ENCODE peak calls at places on chromosomes 12 and 14, in four cellular contexts. Z is fibroblast of lung, N is aorta, Q is Kasumi-1. E is an unnamed sample.

GRCh38 chr14:70873627-70874026 is 33.6 kb upstream of the PCNX1 start:
- DNase-seq in Z (no peak), N (no peak), Q (peak; percentile 53), E (no peak)

GRCh38 chr12:46770501-46771183 is 55.2 kb downstream of the SLC38A4 start:
- DNase-seq in Z (peak; percentile 74), N (no peak), Q (no peak), E (peak; percentile 59)

GRCh38 chr12:46933947-46934346 is 108.2 kb upstream of the SLC38A4 start:
- DNase-seq in Z (peak; percentile 83), N (no peak), Q (peak; percentile 53), E (peak; percentile 77)

GRCh38 chr12:97943359-97943758 is 480.8 kb downstream of the RMST start:
- DNase-seq in Z (peak; percentile 28), N (no peak), Q (no peak), E (no peak)

GRCh38 chr12:85466906-85467305 is 186.9 kb downstream of the ALX1 start:
- DNase-seq in Z (peak; percentile 31), N (no peak), Q (no peak), E (peak; percentile 3)

GRCh38 chr12:52975820-52976573 is 27.1 kb downstream of the KRT18 start:
- DNase-seq in Z (peak; percentile 22), N (no peak), Q (no peak), E (peak; percentile 27)

GRCh38 chr12:38417101-38417500 is 100.5 kb downstream of the ALG10B start:
- DNase-seq in Z (no peak), N (no peak), Q (no peak), E (no peak)

GRCh38 chr14:100658514-100658886 is 68.2 kb upstream of the DLK1 start:
- DNase-seq in Z (no peak), N (no peak), Q (no peak), E (no peak)

GRCh38 chr14:88856786-88857366 is 32.4 kb downstream of the TTC8 start:
- DNase-seq in Z (no peak), N (no peak), Q (no peak), E (peak; percentile 72)

GRCh38 chr12:55742719-55743130 is at the start of gene GDF11:
- DNase-seq in Z (peak; percentile 73), N (peak; percentile 93), Q (peak; percentile 62), E (peak; percentile 74)

GRCh38 chr12:110639336-110640178 is 25.6 kb downstream of the TCTN1 start:
- DNase-seq in Z (peak; percentile 79), N (no peak), Q (no peak), E (peak; percentile 86)

GRCh38 chr14:64706552-64707193 is 2.4 kb downstream of the PLEKHG3 start:
- DNase-seq in Z (no peak), N (peak; percentile 67), Q (no peak), E (no peak)

GRCh38 chr12:103571286-103571685 is 15.8 kb upstream of the STAB2 start:
- DNase-seq in Z (no peak), N (no peak), Q (no peak), E (no peak)

GRCh38 chr14:100584056-100585031 is 2.9 kb downstream of the BEGAIN start:
- DNase-seq in Z (no peak), N (peak; percentile 44), Q (no peak), E (no peak)

GRCh38 chr14:73258076-73258475 is 20.8 kb downstream of the PAPLN start:
- DNase-seq in Z (no peak), N (no peak), Q (no peak), E (no peak)

GRCh38 chr12:94707892-94708291 is 57.5 kb upstream of the TMCC3 start:
- DNase-seq in Z (peak; percentile 83), N (peak; percentile 84), Q (no peak), E (peak; percentile 55)

GRCh38 chr12:96070670-96071279 is 35.4 kb upstream of the LTA4H start:
- DNase-seq in Z (no peak), N (no peak), Q (peak; percentile 13), E (no peak)

GRCh38 chr12:114063435-114063834 is 97.3 kb upstream of the RBM19 start:
- DNase-seq in Z (no peak), N (no peak), Q (no peak), E (no peak)

GRCh38 chr14:90547250-90547649 is 150.4 kb downstream of the CALM1 start:
- DNase-seq in Z (no peak), N (peak; percentile 69), Q (no peak), E (no peak)

GRCh38 chr12:24895612-24896011 is 53.3 kb downstream of the BCAT1 start:
- DNase-seq in Z (peak; percentile 74), N (no peak), Q (no peak), E (peak; percentile 73)

GRCh38 chr14:36931796-36932195 is 240.6 kb downstream of the SLC25A21 start:
- DNase-seq in Z (peak; percentile 31), N (no peak), Q (no peak), E (no peak)

GRCh38 chr14:22518073-22518472 is 71.0 kb downstream of the DAD1 start:
- DNase-seq in Z (no peak), N (no peak), Q (no peak), E (no peak)